ENCODE peak calls at places on chromosome 11, in eight cellular contexts. I is WTC11, C is B cell, R is endothelial cell, V is prostate gland, B is body of pancreas, A is Peyer's patch, F is progenitor cell of endocrine pancreas. Y is an unnamed sample.

GRCh38 chr11:96358321-96358720 is 15.3 kb upstream of the MAML2 start:
- DNase-seq in A (no peak), I (no peak), F (no peak), C (no peak), R (no peak), B (no peak), V (no peak), Y (no peak)

GRCh38 chr11:92781151-92781550 is 188.3 kb upstream of the MTNR1B start:
- DNase-seq in F (no peak), A (no peak), C (no peak), B (no peak), V (no peak), R (no peak), I (no peak), Y (no peak)

GRCh38 chr11:6438979-6439571 is 1.7 kb downstream of the HPX start:
- DNase-seq in I (peak), R (peak), F (peak), V (peak), B (peak), C (no peak), A (no peak), Y (peak)

GRCh38 chr11:86941077-86941870 is 13.9 kb downstream of the FZD4 start:
- DNase-seq in A (no peak), C (no peak), F (no peak), V (no peak), B (no peak), I (no peak), R (no peak), Y (no peak)

GRCh38 chr11:96073536-96073935 is 149.6 kb upstream of the MTMR2 start:
- DNase-seq in A (no peak), V (no peak), C (no peak), I (no peak), B (no peak), F (no peak), R (no peak), Y (no peak)

GRCh38 chr11:70155386-70155785 is 47.7 kb upstream of the FADD start:
- DNase-seq in I (no peak), F (no peak), A (no peak), B (no peak), C (no peak), V (peak), R (no peak), Y (no peak)

GRCh38 chr11:93740802-93741093 is 547 bp downstream of the TAF1D start:
- DNase-seq in A (peak), V (peak), R (peak), C (peak), I (peak), F (no peak), B (peak), Y (peak)

GRCh38 chr11:2888266-2888968 is 2.8 kb upstream of the CDKN1C start:
- DNase-seq in F (peak), V (peak), I (peak), C (peak), R (peak), B (peak), A (peak), Y (peak)

GRCh38 chr11:19326499-19326898 is 85.8 kb upstream of the E2F8 start:
- DNase-seq in I (no peak), A (no peak), V (no peak), R (no peak), B (no peak), C (no peak), F (no peak), Y (no peak)

GRCh38 chr11:125378596-125378995 is 117.5 kb downstream of the FEZ1 start:
- DNase-seq in C (no peak), A (no peak), F (no peak), I (no peak), R (no peak), B (no peak), V (no peak), Y (no peak)

DNA sequence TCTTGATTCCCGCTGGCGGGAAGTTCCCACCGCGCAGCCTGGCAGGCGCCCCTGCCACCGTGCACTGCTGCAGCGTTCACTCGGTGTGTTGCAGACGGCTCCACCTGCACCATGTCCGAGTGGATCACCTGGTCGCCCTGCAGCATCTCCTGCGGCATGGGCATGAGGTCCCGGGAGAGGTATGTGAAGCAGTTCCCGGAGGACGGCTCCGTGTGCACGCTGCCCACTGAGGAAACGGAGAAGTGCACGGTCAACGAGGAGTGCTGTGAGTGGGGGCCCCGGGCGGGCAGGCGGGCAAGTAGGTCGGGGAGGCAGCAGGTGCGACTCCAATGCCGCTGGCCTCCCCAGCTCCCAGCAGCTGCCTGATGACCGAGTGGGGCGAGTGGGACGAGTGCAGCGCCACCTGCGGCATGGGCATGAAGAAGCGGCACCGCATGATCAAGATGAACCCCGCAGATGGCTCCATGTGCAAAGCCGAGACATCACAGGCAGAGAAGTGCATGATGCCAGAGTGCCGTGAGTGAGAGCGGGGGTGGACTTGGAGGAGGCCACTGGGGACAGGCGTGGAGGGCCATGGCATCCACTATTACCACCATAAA is 99.7 kb downstream of the RRAS2 start:
- DNase-seq in B (no peak), I (peak), C (no peak), R (no peak), A (no peak), F (no peak), V (no peak), Y (no peak)
- TF ChIP-seq CTCF in B (no peak), I (no peak), C (no peak), R (no peak), A (no peak), F (no peak), V (no peak), Y (no peak)

DNA sequence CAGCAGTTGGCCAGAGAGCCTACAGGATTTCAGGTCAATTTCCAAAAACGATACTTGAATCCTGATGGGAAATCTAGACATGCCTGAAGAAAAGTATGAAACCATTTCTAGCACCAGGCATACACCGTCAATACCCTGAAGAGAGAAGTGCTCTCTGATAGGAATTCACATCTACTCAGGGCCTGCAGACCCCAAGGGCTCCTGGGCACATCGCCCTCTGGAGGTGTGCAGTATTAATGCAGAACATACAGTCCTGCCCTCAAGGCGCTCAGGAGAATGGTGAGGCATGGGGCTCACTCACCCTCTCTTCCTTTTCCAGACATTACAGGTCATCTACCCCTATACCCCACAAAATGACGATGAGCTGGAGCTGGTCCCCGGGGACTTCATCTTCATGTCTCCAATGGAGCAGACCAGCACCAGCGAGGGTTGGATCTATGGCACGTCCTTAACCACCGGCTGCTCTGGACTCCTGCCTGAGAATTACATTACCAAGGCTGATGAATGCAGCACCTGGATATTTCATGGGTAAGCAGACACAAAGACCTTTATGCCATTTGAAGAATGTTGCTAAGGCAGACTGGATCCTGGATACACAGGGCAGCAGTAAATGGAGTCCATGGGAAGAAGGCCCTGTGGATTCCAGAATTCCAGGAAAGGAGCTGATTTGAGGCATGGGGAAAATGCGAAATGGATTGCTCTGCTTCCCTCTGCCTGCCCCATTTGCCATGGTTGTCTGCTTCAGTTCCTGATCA is 49.3 kb upstream of the CRTAM start:
- DNase-seq in C (no peak), A (no peak), B (no peak), I (no peak), R (no peak), F (no peak), V (no peak), Y (no peak)
- TF ChIP-seq CTCF in C (no peak), A (no peak), B (no peak), I (no peak), R (peak), F (no peak), V (no peak), Y (peak)

GRCh38 chr11:37248145-37248544 is 650.1 kb upstream of the RAG2 start:
- DNase-seq in C (no peak), R (no peak), V (no peak), F (no peak), I (no peak), A (no peak), B (no peak), Y (no peak)
- TF ChIP-seq CTCF in C (no peak), R (no peak), V (no peak), F (no peak), I (no peak), A (no peak), B (no peak), Y (no peak)

GRCh38 chr11:12083380-12083779 is 27.0 kb upstream of the MICAL2 start:
- DNase-seq in A (no peak), V (no peak), F (no peak), B (no peak), I (peak), R (no peak), C (no peak), Y (peak)
- TF ChIP-seq CTCF in A (no peak), V (no peak), F (no peak), B (no peak), I (no peak), R (no peak), C (no peak), Y (no peak)

GRCh38 chr11:97687106-97687505 is 1297.3 kb downstream of the JRKL start:
- DNase-seq in I (no peak), C (no peak), V (no peak), F (no peak), B (no peak), R (peak), A (no peak), Y (no peak)

GRCh38 chr11:97684486-97685439 is 1295.0 kb downstream of the JRKL start:
- DNase-seq in A (no peak), C (no peak), V (no peak), I (no peak), F (no peak), B (no peak), R (no peak), Y (no peak)

DNA sequence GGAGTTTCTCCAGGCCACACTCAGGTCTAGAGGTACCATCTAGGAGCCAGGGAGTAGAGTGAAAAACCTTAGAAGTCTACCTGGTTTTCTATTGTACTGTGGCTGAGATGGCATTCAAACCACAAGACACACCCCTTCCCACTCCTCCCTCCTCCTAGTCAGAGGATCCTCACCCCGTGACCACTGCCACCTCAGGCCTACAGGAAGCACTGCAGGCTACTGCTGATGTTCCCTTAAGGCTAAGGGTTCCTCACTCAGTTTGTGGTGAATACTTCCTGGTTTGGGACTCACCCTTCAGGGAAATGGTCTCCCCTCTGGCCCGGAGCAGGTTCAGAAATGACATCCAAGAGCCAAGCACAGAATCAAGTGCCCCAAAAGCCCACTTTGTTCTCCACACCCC is 1293.9 kb downstream of the JRKL start:
- DNase-seq in F (no peak), C (no peak), V (no peak), R (no peak), A (no peak), B (no peak), I (peak), Y (no peak)
- TF ChIP-seq CTCF in F (peak), C (no peak), V (no peak), R (no peak), A (no peak), B (no peak), I (peak), Y (no peak)

DNA sequence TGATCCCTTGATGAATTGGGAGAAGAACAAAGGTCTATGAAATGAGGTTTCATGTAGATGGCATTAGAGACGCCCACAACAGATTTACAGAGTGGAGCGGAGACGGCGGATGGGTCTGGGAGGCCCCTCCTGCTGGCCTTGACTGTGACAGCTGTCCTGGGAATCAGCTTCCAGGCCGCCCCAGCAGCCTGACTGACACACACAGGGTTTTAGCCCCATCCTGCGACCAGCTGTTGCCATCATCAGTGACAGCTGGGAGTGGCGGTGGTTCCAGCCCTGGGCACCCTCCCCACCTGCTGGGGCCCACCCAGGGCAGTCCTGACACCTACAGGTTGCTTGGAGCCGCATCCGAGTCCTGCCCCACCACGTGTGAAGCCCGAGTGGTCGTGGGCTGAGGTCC is 64.0 kb upstream of the PPP6R3 start:
- DNase-seq in F (no peak), A (no peak), I (no peak), V (no peak), B (no peak), R (no peak), C (no peak), Y (no peak)
- TF ChIP-seq CTCF in F (no peak), A (no peak), I (no peak), V (no peak), B (no peak), R (no peak), C (no peak), Y (no peak)

DNA sequence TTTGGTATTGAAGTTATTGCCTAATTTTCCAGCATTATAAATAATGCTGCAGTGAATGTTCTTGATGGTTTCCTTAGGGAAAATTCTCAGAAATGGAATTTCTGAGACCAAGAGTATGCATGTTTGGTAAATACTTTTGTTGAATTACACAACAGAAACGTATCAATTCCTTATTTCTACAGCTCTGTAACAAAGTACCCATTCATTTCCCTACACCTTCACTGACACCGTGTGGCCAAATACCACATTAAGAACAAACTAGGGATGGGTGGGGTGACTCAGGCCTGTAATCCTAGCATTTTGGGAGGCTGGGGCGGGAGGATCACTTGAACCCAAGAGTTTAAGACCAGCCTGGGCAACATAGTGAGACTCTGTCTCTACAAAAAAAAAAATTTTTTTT is 21.8 kb downstream of the MCAM start:
- DNase-seq in V (no peak), A (no peak), B (no peak), F (no peak), I (no peak), C (no peak), R (no peak), Y (no peak)
- TF ChIP-seq CTCF in V (no peak), A (no peak), B (no peak), F (no peak), I (no peak), C (no peak), R (no peak), Y (no peak)

GRCh38 chr11:130827697-130828377 is 88.4 kb downstream of the SNX19 start:
- DNase-seq in V (no peak), A (no peak), R (peak), F (peak), I (peak), C (no peak), B (peak), Y (peak)

GRCh38 chr11:130829801-130830562 is 86.3 kb downstream of the SNX19 start:
- DNase-seq in R (no peak), A (no peak), F (no peak), V (no peak), I (no peak), B (no peak), C (no peak), Y (no peak)

GRCh38 chr11:130825621-130826020 is 90.7 kb downstream of the SNX19 start:
- DNase-seq in A (no peak), B (no peak), V (no peak), F (no peak), I (no peak), R (no peak), C (no peak), Y (no peak)

GRCh38 chr11:130828741-130829140 is 87.5 kb downstream of the SNX19 start:
- DNase-seq in V (no peak), C (no peak), B (no peak), A (no peak), F (no peak), R (no peak), I (no peak), Y (no peak)

GRCh38 chr11:130826572-130826971 is 89.7 kb downstream of the SNX19 start:
- DNase-seq in I (no peak), B (no peak), A (no peak), F (no peak), C (no peak), V (no peak), R (no peak), Y (no peak)
- TF ChIP-seq CTCF in I (no peak), B (no peak), A (no peak), F (no peak), C (no peak), V (no peak), R (no peak), Y (no peak)

GRCh38 chr11:61460986-61461385 is 31.1 kb downstream of the SDHAF2 start:
- DNase-seq in C (no peak), F (no peak), R (no peak), A (no peak), B (no peak), I (no peak), V (no peak), Y (no peak)
- TF ChIP-seq CTCF in C (no peak), F (no peak), R (no peak), A (no peak), B (no peak), I (peak), V (no peak), Y (no peak)

Y was measured in activated CD8-positive, alpha-beta T cell treated with anti-CD3 and anti-CD28 coated beads for 36 hours.